ENCODE peak calls at places on chromosomes 2 and 18, in seven cellular contexts. X is NCI-H2107; J is HCEC 1CT; B is EL; P is Caco-2; H is activated T-cell treated with anti-CD3 and anti-CD28 coated beads, Interleukin-2, amount 50 U/mL, for 48 hours; R is NCI-H1694. Z is an unnamed sample.

GRCh38 chr18:21826641-21827302 is 86.2 kb downstream of the MIB1 start:
- DNase-seq in H (no peak), P (no peak), X (no peak), R (no peak), J (no peak), B (no peak), Z (no peak)

GRCh38 chr2:95343429-95344207 is 46.5 kb downstream of the KCNIP3 start:
- DNase-seq in R (no peak), X (no peak), B (no peak), H (no peak), P (no peak), J (no peak), Z (peak)

GRCh38 chr18:67217551-67218166 is 298.9 kb downstream of the DSEL start:
- DNase-seq in J (peak), R (peak), B (peak), P (peak), H (peak), X (no peak), Z (peak)

GRCh38 chr2:28583899-28584553 is 88.2 kb downstream of the PLB1 start:
- DNase-seq in X (no peak), P (peak), B (peak), J (peak), R (no peak), H (peak), Z (no peak)

GRCh38 chr18:12076424-12077140 is 17.1 kb upstream of the ANKRD62 start:
- DNase-seq in J (no peak), H (no peak), B (peak), X (no peak), P (peak), R (no peak), Z (no peak)

GRCh38 chr2:159124441-159124911 is 156.0 kb downstream of the TANC1 start:
- DNase-seq in B (peak), R (no peak), P (peak), X (no peak), J (peak), H (peak), Z (no peak)

GRCh38 chr2:219570194-219570923 is 980 bp downstream of the OBSL1 start:
- DNase-seq in X (no peak), R (no peak), B (peak), J (peak), P (peak), H (peak), Z (no peak)

GRCh38 chr2:95342556-95343320 is 45.6 kb downstream of the KCNIP3 start:
- DNase-seq in X (no peak), J (no peak), H (no peak), R (no peak), P (no peak), B (no peak), Z (peak)

GRCh38 chr2:196201229-196201998 is 30.0 kb upstream of the STK17B start:
- DNase-seq in P (no peak), H (no peak), J (no peak), R (no peak), B (no peak), X (no peak), Z (no peak)

GRCh38 chr18:22544626-22545025 is 126.9 kb upstream of the CTAGE1 start:
- DNase-seq in H (no peak), B (no peak), R (no peak), X (no peak), J (peak), P (no peak), Z (no peak)

GRCh38 chr2:128026422-128027277 is 1.2 kb downstream of the SAP130 start:
- DNase-seq in P (no peak), X (no peak), B (peak), J (no peak), R (no peak), H (no peak), Z (no peak)

GRCh38 chr2:48677450-48677849 is 59.8 kb downstream of the GTF2A1L start:
- DNase-seq in X (no peak), P (no peak), J (no peak), R (no peak), B (no peak), H (no peak), Z (no peak)

GRCh38 chr2:67050621-67051020 is 346.5 kb upstream of the ETAA1 start:
- DNase-seq in B (no peak), J (no peak), R (no peak), P (no peak), H (no peak), X (no peak), Z (no peak)

GRCh38 chr2:44937688-44938240 is 3.7 kb upstream of the SIX3 start:
- DNase-seq in H (peak), B (peak), X (no peak), J (no peak), R (no peak), P (no peak), Z (no peak)

GRCh38 chr2:10091182-10091932 is 11.1 kb upstream of the CYS1 start:
- DNase-seq in P (no peak), B (no peak), R (no peak), J (no peak), H (peak), X (no peak), Z (no peak)

GRCh38 chr2:149360106-149360505 is 29.7 kb downstream of the LYPD6 start:
- DNase-seq in R (no peak), H (no peak), X (no peak), P (no peak), B (peak), J (peak), Z (no peak)

GRCh38 chr2:187453078-187453641 is 5.1 kb upstream of the CALCRL start:
- DNase-seq in X (no peak), P (peak), R (peak), J (peak), B (peak), H (no peak), Z (no peak)

GRCh38 chr2:147945660-147946059 is 74.9 kb downstream of the ORC4 start:
- DNase-seq in H (no peak), X (no peak), R (no peak), J (no peak), P (no peak), B (peak), Z (no peak)

GRCh38 chr2:47218066-47218581 is 63.0 kb upstream of the STPG4 start:
- DNase-seq in P (no peak), J (no peak), X (no peak), B (no peak), H (no peak), R (no peak), Z (no peak)

GRCh38 chr2:178891265-178891958 is 84.2 kb upstream of the TTN start:
- DNase-seq in J (peak), B (peak), H (peak), R (peak), X (no peak), P (peak), Z (peak)

GRCh38 chr2:238573065-238573778 is 146.5 kb downstream of the ASB1 start:
- DNase-seq in X (no peak), R (no peak), P (peak), H (peak), J (no peak), B (no peak), Z (no peak)

GRCh38 chr18:13400636-13401315 is 182.2 kb downstream of the LDLRAD4 start:
- DNase-seq in H (no peak), R (no peak), J (no peak), X (no peak), P (no peak), B (no peak), Z (no peak)

GRCh38 chr18:6509417-6510198 is 94.9 kb upstream of the L3MBTL4 start:
- DNase-seq in B (peak), X (no peak), R (no peak), H (no peak), P (no peak), J (no peak), Z (no peak)

GRCh38 chr2:108199726-108200125 is 40.0 kb upstream of the SULT1C3 start:
- DNase-seq in P (peak), B (peak), H (no peak), R (no peak), X (no peak), J (peak), Z (no peak)

GRCh38 chr2:204842731-204843490 is 297.6 kb downstream of the PARD3B start:
- DNase-seq in R (no peak), B (peak), X (no peak), J (peak), P (no peak), H (peak), Z (no peak)

GRCh38 chr2:106267997-106268396 is 73.9 kb upstream of the UXS1 start:
- DNase-seq in P (no peak), R (no peak), H (no peak), J (no peak), X (no peak), B (no peak), Z (no peak)

GRCh38 chr2:118046628-118047210 is 32.8 kb upstream of the CCDC93 start:
- DNase-seq in J (peak), H (no peak), P (peak), B (peak), X (no peak), R (peak), Z (no peak)

GRCh38 chr2:25294573-25295462 is 46.9 kb downstream of the DNMT3A start:
- DNase-seq in P (no peak), H (peak), B (peak), R (no peak), J (no peak), X (no peak), Z (peak)

GRCh38 chr2:45169339-45170190 is 160.3 kb upstream of the SIX2 start:
- DNase-seq in B (peak), H (peak), J (peak), X (no peak), P (peak), R (no peak), Z (peak)

GRCh38 chr2:119756837-119757236 is 2.9 kb upstream of the PTPN4 start:
- DNase-seq in R (no peak), J (peak), B (peak), H (peak), X (no peak), P (no peak), Z (peak)

GRCh38 chr2:112031473-112031872 is 23.6 kb upstream of the TMEM87B start:
- DNase-seq in B (no peak), X (no peak), J (no peak), H (no peak), P (no peak), R (no peak), Z (no peak)

GRCh38 chr2:36404754-36405153 is 49.2 kb downstream of the CRIM1 start:
- DNase-seq in B (no peak), R (no peak), P (no peak), H (no peak), X (no peak), J (no peak), Z (no peak)

GRCh38 chr2:102238039-102238756 is 51.4 kb downstream of the IL1RL2 start:
- DNase-seq in P (no peak), J (peak), X (no peak), H (peak), R (no peak), B (peak), Z (no peak)

Z was measured in sciatic nerve.